ENCODE peak calls at places on chromosome 9, in ten cellular contexts. Y is K562, B is A549, C is upper lobe of left lung, T is ovary, O is stomach, L is H1, A is transverse colon, Q is sigmoid colon, J is suprapubic skin. V is an unnamed sample.

GRCh38 chr9:12640866-12641636 is 52.1 kb upstream of the TYRP1 start:
- DNase-seq in Y (no peak), B (no peak), C (no peak), T (no peak), O (no peak), L (no peak), A (no peak), Q (no peak), J (no peak), V (no peak)

GRCh38 chr9:101848485-101848919 is 110.1 kb upstream of the GRIN3A start:
- DNase-seq in Y (peak; percentile 15), B (no peak), C (no peak), T (no peak), O (no peak), L (no peak), A (peak; percentile 37), Q (no peak), J (no peak), V (peak; percentile 7)

GRCh38 chr9:38047301-38048251 is 21.5 kb downstream of the SHB start:
- DNase-seq in Y (peak; percentile 71), B (peak; percentile 94), C (no peak), T (peak; percentile 40), O (peak; percentile 75), L (peak; percentile 63), A (peak; percentile 76), Q (peak; percentile 80), J (no peak), V (no peak)

GRCh38 chr9:93600504-93600903 is 24.1 kb downstream of the PHF2 start:
- DNase-seq in Y (no peak), B (no peak), C (no peak), T (no peak), O (no peak), L (peak; percentile 58), A (peak; percentile 69), Q (no peak), J (no peak), V (no peak)

GRCh38 chr9:93645921-93646639 is 69.7 kb downstream of the PHF2 start:
- DNase-seq in Y (no peak), B (no peak), C (no peak), T (peak; percentile 8), O (no peak), L (no peak), A (peak; percentile 6), Q (peak; percentile 52), J (no peak), V (no peak)

GRCh38 chr9:83219154-83219923 is 156.4 kb upstream of the RASEF start:
- DNase-seq in Y (peak; percentile 26), B (peak; percentile 81), C (peak; percentile 95), T (peak; percentile 75), O (peak; percentile 76), L (peak; percentile 93), A (peak; percentile 73), Q (peak; percentile 79), J (peak; percentile 67), V (peak; percentile 27)

GRCh38 chr9:113783475-113783874 is 92.6 kb upstream of the ZNF618 start:
- DNase-seq in Y (no peak), B (no peak), C (no peak), T (no peak), O (no peak), L (no peak), A (no peak), Q (no peak), J (no peak), V (no peak)

GRCh38 chr9:1875921-1876448 is 139.2 kb upstream of the SMARCA2 start:
- DNase-seq in Y (no peak), B (no peak), C (no peak), T (no peak), O (no peak), L (no peak), A (peak; percentile 12), Q (no peak), J (no peak), V (no peak)

GRCh38 chr9:35697486-35697885 is 7.8 kb upstream of the TPM2 start:
- DNase-seq in Y (no peak), B (no peak), C (peak; percentile 60), T (no peak), O (no peak), L (no peak), A (no peak), Q (peak; percentile 62), J (no peak), V (no peak)

GRCh38 chr9:136597965-136598364 is 52.1 kb upstream of the NOTCH1 start:
- DNase-seq in Y (no peak), B (no peak), C (peak; percentile 60), T (no peak), O (no peak), L (no peak), A (no peak), Q (no peak), J (no peak), V (no peak)

GRCh38 chr9:1554123-1555045 is 460.8 kb upstream of the SMARCA2 start:
- DNase-seq in Y (no peak), B (no peak), C (no peak), T (no peak), O (no peak), L (no peak), A (no peak), Q (no peak), J (no peak), V (no peak)

GRCh38 chr9:13588151-13589043 is 308.9 kb upstream of the MPDZ start:
- DNase-seq in Y (no peak), B (no peak), C (no peak), T (no peak), O (no peak), L (no peak), A (no peak), Q (no peak), J (no peak), V (no peak)

GRCh38 chr9:91495450-91495849 is 71.8 kb upstream of the NFIL3 start:
- DNase-seq in Y (no peak), B (no peak), C (no peak), T (no peak), O (no peak), L (no peak), A (no peak), Q (no peak), J (no peak), V (no peak)

GRCh38 chr9:113645972-113646241 is 182.4 kb downstream of the RGS3 start:
- DNase-seq in Y (no peak), B (no peak), C (no peak), T (no peak), O (no peak), L (no peak), A (no peak), Q (peak; percentile 40), J (peak; percentile 5), V (no peak)

GRCh38 chr9:5052858-5053257 is 67.8 kb downstream of the JAK2 start:
- DNase-seq in Y (no peak), B (no peak), C (no peak), T (no peak), O (no peak), L (no peak), A (no peak), Q (no peak), J (no peak), V (no peak)

DNA sequence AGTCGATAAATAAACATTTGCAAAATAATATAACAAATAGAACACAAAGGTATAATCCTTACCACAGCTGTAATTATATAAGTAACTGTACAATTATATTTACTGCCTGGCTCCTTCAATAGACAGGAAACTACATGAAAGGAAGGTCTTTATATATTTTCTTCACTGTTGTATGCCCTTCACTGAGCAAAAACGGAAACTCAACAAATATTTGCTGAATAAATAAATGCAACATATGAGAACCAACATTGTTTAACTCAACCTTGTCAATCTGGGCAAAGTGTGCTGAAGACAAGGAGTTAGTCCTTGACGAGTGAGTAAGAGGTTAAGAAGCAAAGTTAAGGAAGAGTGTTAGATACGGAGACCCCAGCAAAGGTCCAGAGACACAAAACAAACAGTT is 22.6 kb downstream of the PSMD5 start:
- DNase-seq in Y (no peak), B (no peak), C (no peak), T (no peak), O (no peak), L (no peak), A (no peak), Q (no peak), J (no peak), V (no peak)
- TF ChIP-seq EP300 in Y (no peak), B (no peak), C (no peak), T (no peak), O (no peak), L (no peak), A (no peak), Q (no peak), J (no peak), V (no peak)

DNA sequence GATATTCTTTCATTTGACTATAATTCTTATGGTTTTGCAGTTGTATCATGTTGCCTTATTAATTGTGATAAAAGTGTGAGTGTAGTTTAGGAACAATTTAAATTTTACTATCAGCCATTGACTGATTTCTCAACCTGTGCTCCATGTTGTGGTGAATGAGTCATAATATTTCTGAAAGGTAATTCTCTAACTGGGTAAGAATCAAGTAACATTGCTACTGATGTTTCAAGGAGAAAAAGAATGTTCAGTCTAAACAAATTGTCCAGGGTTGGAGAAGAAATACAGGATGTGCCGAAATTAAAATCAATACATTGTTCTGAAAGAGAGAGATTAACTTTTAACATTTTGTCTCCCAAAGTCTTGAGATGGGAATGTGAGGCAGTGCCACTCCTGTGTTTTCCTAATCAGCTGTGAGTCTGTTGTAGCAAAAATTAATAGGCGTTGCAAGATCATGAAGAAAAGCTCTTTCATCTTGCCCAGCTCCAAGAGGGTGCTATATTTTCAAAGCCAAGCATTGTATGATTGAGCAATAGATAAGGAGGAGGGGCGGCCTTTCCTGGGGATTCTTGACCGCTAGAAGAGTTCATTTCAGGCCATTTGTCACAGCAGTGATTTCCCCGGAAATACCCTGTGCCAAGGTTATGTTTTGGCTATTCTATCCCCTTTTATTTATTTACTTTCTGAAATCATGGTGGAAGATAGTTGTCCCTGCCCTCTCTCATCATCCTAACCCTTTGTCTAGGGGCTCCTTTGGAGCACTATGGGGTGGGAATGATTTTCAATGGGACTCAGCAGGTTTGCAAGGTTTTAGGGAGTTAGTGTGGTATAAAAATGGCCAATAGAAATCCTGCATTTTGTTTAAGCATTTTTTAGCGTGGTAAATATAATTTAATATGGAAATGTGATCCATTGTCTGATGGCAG is 151.6 kb downstream of the FOCAD start:
- DNase-seq in Y (no peak), B (no peak), C (no peak), T (no peak), O (no peak), L (no peak), A (no peak), Q (no peak), J (no peak), V (no peak)
- TF ChIP-seq EP300 in Y (no peak), B (no peak), C (no peak), T (no peak), O (no peak), L (no peak), A (no peak), Q (no peak), J (no peak), V (no peak)

GRCh38 chr9:78769684-78770083 is 472.8 kb downstream of the PSAT1 start:
- DNase-seq in Y (no peak), B (no peak), C (no peak), T (no peak), O (no peak), L (no peak), A (no peak), Q (no peak), J (no peak), V (no peak)
- TF ChIP-seq EP300 in Y (no peak), B (no peak), C (no peak), T (no peak), O (no peak), L (no peak), A (no peak), Q (no peak), J (no peak), V (no peak)

GRCh38 chr9:134371731-134372130 is 45.5 kb downstream of the RXRA start:
- DNase-seq in Y (no peak), B (no peak), C (peak; percentile 90), T (no peak), O (peak; percentile 56), L (no peak), A (peak; percentile 53), Q (peak; percentile 84), J (peak; percentile 84), V (peak; percentile 49)
- TF ChIP-seq EP300 in Y (no peak), B (no peak), C (no peak), T (no peak), O (no peak), L (no peak), A (no peak), Q (no peak), J (no peak), V (peak; percentile 68)

V was measured in tibial nerve.